ENCODE peak calls at places on chromosome 19, in seven cellular contexts. B is neural progenitor cell; E is CD8-positive, alpha-beta T cell; Z is MG63; P is stimulated activated CD8-positive, alpha-beta memory T cell treated with anti-CD3 and anti-CD28 coated beads, Interleukin-7, amount 100 ng/mL, for 1 hour; T is GM13977; W is stimulated activated naive CD4-positive, alpha-beta T cell treated with Interleukin-2 at 50 U/mL for 16 hours. F is an unnamed sample.

GRCh38 chr19:15759962-15760565 is 22.3 kb downstream of the OR10H3 start:
- DNase-seq in B (no peak), E (no peak), Z (no peak), P (no peak), T (no peak), W (no peak), F (peak)

GRCh38 chr19:19595171-19595701 is 23.3 kb downstream of the PBX4 start:
- DNase-seq in B (no peak), E (no peak), Z (peak), P (no peak), T (no peak), W (no peak), F (peak)

GRCh38 chr19:46736544-46737274 is 9.1 kb upstream of the FKRP start:
- DNase-seq in B (peak), E (no peak), Z (no peak), P (no peak), T (no peak), W (no peak), F (no peak)

GRCh38 chr19:41984961-41985360 is 9.1 kb downstream of the ATP1A3 start:
- DNase-seq in B (no peak), E (no peak), Z (no peak), P (no peak), T (no peak), W (no peak), F (no peak)

GRCh38 chr19:31548941-31549340 is 199.7 kb upstream of the TSHZ3 start:
- DNase-seq in B (peak), E (no peak), Z (peak), P (no peak), T (no peak), W (no peak), F (peak)

GRCh38 chr19:3512562-3512961 is 6.5 kb downstream of the FZR1 start:
- DNase-seq in B (no peak), E (no peak), Z (no peak), P (no peak), T (no peak), W (no peak), F (no peak)

GRCh38 chr19:57465680-57466381 is 8.9 kb upstream of the VN1R1 start:
- DNase-seq in B (peak), E (no peak), Z (no peak), P (no peak), T (peak), W (no peak), F (peak)

GRCh38 chr19:16368385-16369305 is 44.0 kb downstream of the KLF2 start:
- DNase-seq in B (no peak), E (peak), Z (no peak), P (peak), T (no peak), W (peak), F (no peak)

GRCh38 chr19:28176193-28176592 is 1036.8 kb downstream of the UQCRFS1 start:
- DNase-seq in B (peak), E (no peak), Z (no peak), P (no peak), T (no peak), W (no peak), F (no peak)

GRCh38 chr19:677601-678380 is 1.6 kb downstream of the FSTL3 start:
- DNase-seq in B (no peak), E (no peak), Z (no peak), P (no peak), T (no peak), W (no peak), F (no peak)

GRCh38 chr19:35154535-35155406 is at the start of gene FXYD5:
- DNase-seq in B (peak), E (peak), Z (peak), P (peak), T (peak), W (peak), F (peak)

GRCh38 chr19:33040994-33041827 is 23.5 kb downstream of the RHPN2 start:
- DNase-seq in B (no peak), E (no peak), Z (peak), P (no peak), T (no peak), W (no peak), F (peak)

GRCh38 chr19:12521996-12522395 is 29.3 kb downstream of the ZNF564 start:
- DNase-seq in B (no peak), E (no peak), Z (no peak), P (no peak), T (no peak), W (no peak), F (no peak)

GRCh38 chr19:41233748-41234240 is 14.8 kb downstream of the AXL start:
- DNase-seq in B (no peak), E (no peak), Z (no peak), P (no peak), T (no peak), W (no peak), F (no peak)

GRCh38 chr19:23817519-23817918 is 58.8 kb upstream of the ZNF681 start:
- DNase-seq in B (peak), E (peak), Z (peak), P (peak), T (no peak), W (peak), F (peak)

GRCh38 chr19:17052439-17052838 is 22.8 kb downstream of the HAUS8 start:
- DNase-seq in B (peak), E (no peak), Z (no peak), P (no peak), T (no peak), W (no peak), F (peak)

GRCh38 chr19:46180701-46181385 is 32.8 kb downstream of the IGFL2 start:
- DNase-seq in B (no peak), E (no peak), Z (peak), P (no peak), T (no peak), W (no peak), F (peak)

GRCh38 chr19:10173527-10173926 is 21.2 kb downstream of the DNMT1 start:
- DNase-seq in B (no peak), E (no peak), Z (peak), P (no peak), T (no peak), W (no peak), F (peak)

GRCh38 chr19:12668937-12669271 is 2.3 kb downstream of the WDR83 start:
- DNase-seq in B (peak), E (no peak), Z (peak), P (peak), T (peak), W (peak), F (peak)

GRCh38 chr19:1736280-1736679 is 17.0 kb upstream of the ONECUT3 start:
- DNase-seq in B (no peak), E (no peak), Z (no peak), P (no peak), T (no peak), W (no peak), F (no peak)

GRCh38 chr19:31532034-31532433 is 182.8 kb upstream of the TSHZ3 start:
- DNase-seq in B (no peak), E (no peak), Z (no peak), P (no peak), T (no peak), W (no peak), F (no peak)

GRCh38 chr19:13408889-13409518 is 97.3 kb downstream of the CACNA1A start:
- DNase-seq in B (peak), E (no peak), Z (no peak), P (no peak), T (no peak), W (no peak), F (no peak)

GRCh38 chr19:15264061-15264932 is 32.0 kb upstream of the EPHX3 start:
- DNase-seq in B (peak), E (peak), Z (peak), P (peak), T (peak), W (peak), F (peak)

GRCh38 chr19:33831835-33832234 is 35.2 kb downstream of the KCTD15 start:
- DNase-seq in B (no peak), E (no peak), Z (no peak), P (no peak), T (no peak), W (no peak), F (no peak)

GRCh38 chr19:48239582-48240141 is 16.1 kb downstream of the CARD8 start:
- DNase-seq in B (no peak), E (no peak), Z (peak), P (no peak), T (no peak), W (no peak), F (peak)

GRCh38 chr19:19900574-19901444 is at the start of gene ZNF93:
- DNase-seq in B (peak), E (peak), Z (peak), P (peak), T (peak), W (peak), F (peak)

GRCh38 chr19:29457413-29457812 is 68.4 kb upstream of the VSTM2B start:
- DNase-seq in B (no peak), E (no peak), Z (no peak), P (no peak), T (no peak), W (no peak), F (no peak)

GRCh38 chr19:39136225-39136940 is 10.8 kb downstream of the PAK4 start:
- DNase-seq in B (no peak), E (no peak), Z (no peak), P (no peak), T (no peak), W (no peak), F (no peak)

F was measured in Daoy.